ENCODE peak calls at places on chromosomes 4 and X, in seven cellular contexts. H is progenitor cell of endocrine pancreas, Y is frontal cortex, L is AG09309, D is SW480, Q is T47D, C is ascending aorta. U is an unnamed sample.

GRCh38 chr4:146165840-146166239 is 9.7 kb upstream of the LSM6 start:
- DNase-seq in H (no peak), Y (no peak), L (peak; percentile 48), D (peak; percentile 3), Q (no peak), C (no peak), U (no peak)

GRCh38 chr4:137543198-137543597 is 10.9 kb upstream of the PCDH18 start:
- DNase-seq in H (no peak), Y (no peak), L (no peak), D (no peak), Q (no peak), C (no peak), U (peak; percentile 2)

GRCh38 chrX:37644381-37645305 is 40.9 kb upstream of the XK start:
- DNase-seq in H (no peak), Y (no peak), L (no peak), D (peak; percentile 65), Q (no peak), C (no peak), U (no peak)

GRCh38 chr4:83850435-83850834 is 314.5 kb downstream of the GPAT3 start:
- DNase-seq in H (no peak), Y (no peak), L (no peak), D (no peak), Q (no peak), C (no peak), U (no peak)

GRCh38 chrX:21806691-21807090 is 32.7 kb upstream of the MBTPS2 start:
- DNase-seq in H (no peak), Y (no peak), L (no peak), D (peak; percentile 36), Q (no peak), C (no peak), U (peak; percentile 25)

GRCh38 chr4:143514432-143514831 is 930 bp downstream of the SMARCA5 start:
- DNase-seq in H (peak; percentile 16), Y (peak; percentile 22), L (no peak), D (peak; percentile 40), Q (peak; percentile 23), C (no peak), U (peak; percentile 78)

GRCh38 chr4:145176641-145177432 is 3.6 kb downstream of the OTUD4 start:
- DNase-seq in H (no peak), Y (no peak), L (no peak), D (no peak), Q (peak; percentile 62), C (no peak), U (peak; percentile 34)

GRCh38 chrX:47579537-47579936 is 2.7 kb upstream of the TIMP1 start:
- DNase-seq in H (no peak), Y (no peak), L (no peak), D (no peak), Q (no peak), C (no peak), U (no peak)

GRCh38 chr4:150033937-150034336 is 44.3 kb upstream of the DCLK2 start:
- DNase-seq in H (no peak), Y (no peak), L (no peak), D (no peak), Q (no peak), C (no peak), U (no peak)

GRCh38 chrX:56618250-56618649 is 54.8 kb downstream of the UBQLN2 start:
- DNase-seq in H (no peak), Y (no peak), L (no peak), D (no peak), Q (no peak), C (no peak), U (no peak)

GRCh38 chrX:40171513-40172168 is 73.9 kb upstream of the BCOR start:
- DNase-seq in H (no peak), Y (no peak), L (no peak), D (no peak), Q (peak; percentile 31), C (no peak), U (peak; percentile 35)

GRCh38 chrX:73615022-73615421 is 52.0 kb downstream of the CHIC1 start:
- DNase-seq in H (no peak), Y (no peak), L (no peak), D (no peak), Q (no peak), C (no peak), U (no peak)

GRCh38 chr4:74284074-74284473 is 24.2 kb upstream of the EPGN start:
- DNase-seq in H (no peak), Y (no peak), L (peak; percentile 35), D (no peak), Q (no peak), C (no peak), U (no peak)

GRCh38 chr4:1793940-1794808 is 1.1 kb downstream of the FGFR3 start:
- DNase-seq in H (no peak), Y (no peak), L (no peak), D (no peak), Q (peak; percentile 43), C (no peak), U (peak; percentile 24)

GRCh38 chr4:77617203-77617602 is 11.6 kb downstream of the CXCL13 start:
- DNase-seq in H (no peak), Y (no peak), L (no peak), D (no peak), Q (no peak), C (no peak), U (no peak)

GRCh38 chr4:77734928-77735327 is 84.2 kb downstream of the CNOT6L start:
- DNase-seq in H (no peak), Y (no peak), L (peak; percentile 46), D (peak; percentile 50), Q (no peak), C (no peak), U (peak; percentile 3)

GRCh38 chr4:73822389-73822788 is 14.1 kb upstream of the CXCL6 start:
- DNase-seq in H (no peak), Y (no peak), L (no peak), D (no peak), Q (no peak), C (no peak), U (no peak)

GRCh38 chrX:44507292-44507691 is 35.4 kb downstream of the FUNDC1 start:
- DNase-seq in H (no peak), Y (no peak), L (no peak), D (no peak), Q (no peak), C (no peak), U (no peak)

GRCh38 chr4:29304595-29304994 is 1415.6 kb upstream of the PCDH7 start:
- DNase-seq in H (no peak), Y (no peak), L (no peak), D (peak; percentile 70), Q (peak; percentile 22), C (no peak), U (no peak)

GRCh38 chr4:7189475-7190277 is 2.7 kb upstream of the SORCS2 start:
- DNase-seq in H (no peak), Y (no peak), L (no peak), D (peak; percentile 46), Q (peak; percentile 54), C (no peak), U (peak; percentile 13)

GRCh38 chr4:71593306-71593705 is 190.6 kb downstream of the GC start:
- DNase-seq in H (no peak), Y (no peak), L (no peak), D (no peak), Q (no peak), C (no peak), U (no peak)

U was measured in NCI-H82.